ENCODE peak calls at places on chromosomes 6 and 20, in six cellular contexts. One of them, this sample, is unnamed. For H3K4me1, the result is how much of the 10 kb centered on the place peaks cover.

GRCh38 chr6:135170238-135170637 is 10.9 kb upstream of the MYB start:
- DNase-seq in esophagus muscularis mucosa: no peak
- DNase-seq in GM23338: no peak
- DNase-seq in adrenal gland: no peak
- DNase-seq in sigmoid colon: no peak
- DNase-seq in tibial artery: no peak
- DNase-seq in this sample: no peak

GRCh38 chr6:29590218-29590808 is 5.4 kb downstream of the OR2H2 start:
- DNase-seq in adrenal gland: no peak
- DNase-seq in tibial artery: no peak
- DNase-seq in GM23338: no peak
- DNase-seq in esophagus muscularis mucosa: no peak
- DNase-seq in sigmoid colon: no peak
- DNase-seq in this sample: no peak

GRCh38 chr20:2382833-2383232 is 2.1 kb downstream of the TGM6 start:
- DNase-seq in tibial artery: no peak
- DNase-seq in adrenal gland: no peak
- DNase-seq in sigmoid colon: no peak
- DNase-seq in GM23338: no peak
- DNase-seq in esophagus muscularis mucosa: peak
- DNase-seq in this sample: no peak

GRCh38 chr6:16651871-16652270 is 109.4 kb downstream of the ATXN1 start:
- DNase-seq in GM23338: no peak
- DNase-seq in adrenal gland: no peak
- DNase-seq in esophagus muscularis mucosa: no peak
- DNase-seq in sigmoid colon: no peak
- DNase-seq in tibial artery: no peak
- DNase-seq in this sample: no peak

GRCh38 chr20:21622097-21622496 is 83.4 kb upstream of the PAX1 start:
- DNase-seq in esophagus muscularis mucosa: peak
- DNase-seq in adrenal gland: no peak
- DNase-seq in sigmoid colon: no peak
- DNase-seq in GM23338: no peak
- DNase-seq in tibial artery: no peak
- DNase-seq in this sample: no peak

GRCh38 chr6:159110013-159110412 is 59.2 kb upstream of the FNDC1 start:
- DNase-seq in tibial artery: no peak
- DNase-seq in GM23338: peak
- DNase-seq in esophagus muscularis mucosa: no peak
- DNase-seq in adrenal gland: peak
- DNase-seq in sigmoid colon: no peak
- DNase-seq in this sample: peak

GRCh38 chr6:85418059-85418458 is 31.8 kb upstream of the NT5E start:
- DNase-seq in tibial artery: no peak
- DNase-seq in esophagus muscularis mucosa: no peak
- DNase-seq in sigmoid colon: no peak
- DNase-seq in adrenal gland: no peak
- DNase-seq in GM23338: no peak
- DNase-seq in this sample: no peak

GRCh38 chr6:125789167-125789566 is 1.6 kb upstream of the NCOA7 start:
- DNase-seq in GM23338: no peak
- DNase-seq in sigmoid colon: peak
- DNase-seq in tibial artery: peak
- DNase-seq in esophagus muscularis mucosa: no peak
- DNase-seq in adrenal gland: peak
- DNase-seq in this sample: no peak

GRCh38 chr6:167552961-167553360 is 228.1 kb downstream of the TTLL2 start:
- DNase-seq in tibial artery: no peak
- DNase-seq in esophagus muscularis mucosa: no peak
- DNase-seq in sigmoid colon: no peak
- DNase-seq in GM23338: no peak
- DNase-seq in adrenal gland: no peak
- DNase-seq in this sample: no peak

GRCh38 chr20:23446505-23446904 is 6.2 kb downstream of the CST11 start:
- DNase-seq in esophagus muscularis mucosa: no peak
- DNase-seq in GM23338: peak
- DNase-seq in tibial artery: no peak
- DNase-seq in sigmoid colon: no peak
- DNase-seq in adrenal gland: peak
- DNase-seq in this sample: peak

DNA sequence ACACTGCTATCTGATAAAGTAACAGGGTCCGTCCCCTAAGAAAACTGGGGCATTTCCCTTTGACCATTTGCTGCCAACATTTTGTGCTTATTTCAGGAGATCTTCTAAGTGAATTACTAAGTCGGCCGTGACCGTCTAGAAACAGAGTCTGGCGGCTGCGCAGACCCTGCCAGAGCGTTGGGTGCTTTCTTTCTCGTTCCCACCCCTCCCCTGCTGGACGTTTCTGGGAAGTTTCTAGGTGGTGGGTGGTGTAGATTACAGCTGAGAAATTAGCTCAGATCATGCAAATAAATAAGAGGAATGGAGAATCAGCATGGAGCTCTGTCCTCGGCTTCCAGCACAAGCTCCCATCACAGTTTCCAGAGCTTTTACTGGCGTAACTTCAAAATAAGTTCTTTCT is 128.0 kb downstream of the MYLK4 start:
- DNase-seq in GM23338: no peak
- DNase-seq in sigmoid colon: no peak
- DNase-seq in esophagus muscularis mucosa: no peak
- DNase-seq in tibial artery: peak
- DNase-seq in adrenal gland: no peak
- DNase-seq in this sample: no peak
- TF ChIP-seq CTCF in GM23338: peak
- TF ChIP-seq CTCF in sigmoid colon: no peak
- TF ChIP-seq CTCF in esophagus muscularis mucosa: no peak
- TF ChIP-seq CTCF in tibial artery: peak
- TF ChIP-seq CTCF in adrenal gland: no peak
- TF ChIP-seq CTCF in this sample: peak

GRCh38 chr6:57434944-57435343 is 117.5 kb downstream of the PRIM2 start:
- DNase-seq in tibial artery: no peak
- DNase-seq in adrenal gland: no peak
- DNase-seq in esophagus muscularis mucosa: no peak
- DNase-seq in GM23338: no peak
- DNase-seq in sigmoid colon: no peak
- DNase-seq in this sample: no peak
- H3K27ac ChIP-seq in tibial artery: no peak
- H3K27ac ChIP-seq in adrenal gland: no peak
- H3K27ac ChIP-seq in esophagus muscularis mucosa: no peak
- H3K27ac ChIP-seq in GM23338: peak
- H3K27ac ChIP-seq in sigmoid colon: no peak
- H3K27ac ChIP-seq in this sample: no peak

GRCh38 chr20:62361799-62362589 is 5.1 kb downstream of the LAMA5 start:
- DNase-seq in GM23338: peak
- DNase-seq in sigmoid colon: peak
- DNase-seq in adrenal gland: no peak
- DNase-seq in tibial artery: peak
- DNase-seq in esophagus muscularis mucosa: no peak
- DNase-seq in this sample: no peak
- H3K4me1 ChIP-seq in GM23338: under half
- H3K4me1 ChIP-seq in sigmoid colon: under half
- H3K4me1 ChIP-seq in adrenal gland: half or more
- H3K4me1 ChIP-seq in tibial artery: half or more
- H3K4me1 ChIP-seq in esophagus muscularis mucosa: half or more
- H3K4me1 ChIP-seq in this sample: under half

GRCh38 chr6:163710552-163710951 is 296.0 kb downstream of the QKI start:
- DNase-seq in esophagus muscularis mucosa: no peak
- DNase-seq in adrenal gland: no peak
- DNase-seq in GM23338: no peak
- DNase-seq in tibial artery: no peak
- DNase-seq in sigmoid colon: no peak
- DNase-seq in this sample: peak

GRCh38 chr6:163712569-163712966 is 298.1 kb downstream of the QKI start:
- DNase-seq in GM23338: no peak
- DNase-seq in adrenal gland: no peak
- DNase-seq in esophagus muscularis mucosa: no peak
- DNase-seq in tibial artery: no peak
- DNase-seq in sigmoid colon: no peak
- DNase-seq in this sample: no peak

GRCh38 chr6:163711071-163711470 is 296.6 kb downstream of the QKI start:
- DNase-seq in sigmoid colon: no peak
- DNase-seq in esophagus muscularis mucosa: no peak
- DNase-seq in adrenal gland: no peak
- DNase-seq in GM23338: no peak
- DNase-seq in tibial artery: no peak
- DNase-seq in this sample: no peak

GRCh38 chr6:163712981-163713380 is 298.5 kb downstream of the QKI start:
- DNase-seq in esophagus muscularis mucosa: no peak
- DNase-seq in sigmoid colon: no peak
- DNase-seq in adrenal gland: no peak
- DNase-seq in tibial artery: no peak
- DNase-seq in GM23338: no peak
- DNase-seq in this sample: no peak

DNA sequence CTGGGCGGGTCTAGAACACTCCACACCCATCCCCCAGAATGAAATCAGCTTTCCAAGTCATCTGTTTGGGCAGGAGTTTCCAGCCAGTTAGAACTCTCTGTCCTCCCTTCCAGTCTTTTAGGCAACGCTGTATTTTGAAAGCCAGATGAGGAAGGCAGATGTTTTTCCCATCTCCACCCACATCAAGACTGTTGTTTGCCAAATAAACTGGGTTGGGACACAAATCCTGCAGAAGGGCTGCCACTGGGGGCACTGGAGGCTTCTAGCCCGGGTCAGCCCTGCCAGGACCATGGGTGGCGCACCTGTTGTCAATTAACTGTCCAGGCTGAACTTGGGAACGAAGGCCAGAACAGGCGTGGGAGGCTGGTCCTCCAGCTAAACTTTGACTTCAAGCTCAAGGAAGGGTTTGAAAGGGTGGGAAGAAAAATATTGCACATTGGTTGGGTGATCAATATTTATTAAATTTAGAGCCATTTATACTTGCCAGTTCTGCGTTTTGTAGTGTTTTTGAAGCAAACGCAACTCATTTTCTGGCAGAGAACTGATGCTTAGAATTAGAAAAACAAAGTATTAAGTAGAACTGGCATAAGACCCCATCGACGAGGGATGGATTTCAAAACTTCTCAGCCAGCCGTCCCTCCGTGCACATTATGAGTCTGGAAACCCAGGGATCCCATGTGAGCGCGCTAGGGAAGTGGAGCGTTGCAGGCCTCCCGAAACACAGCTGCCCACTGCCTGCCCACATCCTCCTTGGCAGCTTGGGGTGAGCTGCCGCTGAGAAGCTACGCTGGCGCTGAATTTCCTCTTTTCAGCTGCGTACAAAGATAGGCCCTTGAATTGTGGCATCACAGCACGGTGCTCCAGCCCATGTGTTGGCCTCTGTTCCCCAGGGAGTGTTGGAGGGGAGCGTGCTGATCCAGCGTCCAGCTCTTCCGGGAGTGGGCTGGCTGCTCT is 297.4 kb downstream of the QKI start:
- DNase-seq in sigmoid colon: peak
- DNase-seq in esophagus muscularis mucosa: no peak
- DNase-seq in adrenal gland: peak
- DNase-seq in tibial artery: peak
- DNase-seq in GM23338: peak
- DNase-seq in this sample: no peak
- TF ChIP-seq CTCF in sigmoid colon: no peak
- TF ChIP-seq CTCF in esophagus muscularis mucosa: peak
- TF ChIP-seq CTCF in adrenal gland: no peak
- TF ChIP-seq CTCF in tibial artery: no peak
- TF ChIP-seq CTCF in GM23338: peak
- TF ChIP-seq CTCF in this sample: no peak

GRCh38 chr20:35303382-35303734 is 11.1 kb upstream of the FAM83C start:
- DNase-seq in tibial artery: no peak
- DNase-seq in GM23338: no peak
- DNase-seq in sigmoid colon: no peak
- DNase-seq in esophagus muscularis mucosa: no peak
- DNase-seq in adrenal gland: no peak
- DNase-seq in this sample: no peak
- H3K27ac ChIP-seq in tibial artery: no peak
- H3K27ac ChIP-seq in GM23338: no peak
- H3K27ac ChIP-seq in sigmoid colon: peak
- H3K27ac ChIP-seq in esophagus muscularis mucosa: no peak
- H3K27ac ChIP-seq in adrenal gland: no peak
- H3K27ac ChIP-seq in this sample: no peak

GRCh38 chr20:62378215-62378614 is 8.7 kb upstream of the RPS21 start:
- DNase-seq in adrenal gland: no peak
- DNase-seq in tibial artery: no peak
- DNase-seq in esophagus muscularis mucosa: no peak
- DNase-seq in GM23338: no peak
- DNase-seq in sigmoid colon: no peak
- DNase-seq in this sample: no peak

GRCh38 chr20:62374431-62375152 is 7.5 kb upstream of the LAMA5 start:
- DNase-seq in tibial artery: no peak
- DNase-seq in GM23338: no peak
- DNase-seq in adrenal gland: no peak
- DNase-seq in sigmoid colon: no peak
- DNase-seq in esophagus muscularis mucosa: no peak
- DNase-seq in this sample: no peak

GRCh38 chr20:62376112-62377063 is 9.3 kb upstream of the LAMA5 start:
- DNase-seq in tibial artery: peak
- DNase-seq in adrenal gland: peak
- DNase-seq in GM23338: peak
- DNase-seq in esophagus muscularis mucosa: no peak
- DNase-seq in sigmoid colon: peak
- DNase-seq in this sample: peak

GRCh38 chr20:62377064-62377461 is 9.8 kb upstream of the RPS21 start:
- DNase-seq in GM23338: no peak
- DNase-seq in adrenal gland: no peak
- DNase-seq in tibial artery: no peak
- DNase-seq in sigmoid colon: no peak
- DNase-seq in esophagus muscularis mucosa: no peak
- DNase-seq in this sample: no peak

GRCh38 chr20:62377615-62378085 is 9.3 kb upstream of the RPS21 start:
- DNase-seq in tibial artery: peak
- DNase-seq in GM23338: no peak
- DNase-seq in esophagus muscularis mucosa: no peak
- DNase-seq in sigmoid colon: peak
- DNase-seq in adrenal gland: no peak
- DNase-seq in this sample: no peak
- H3K4me1 ChIP-seq in tibial artery: half or more
- H3K4me1 ChIP-seq in GM23338: under half
- H3K4me1 ChIP-seq in esophagus muscularis mucosa: half or more
- H3K4me1 ChIP-seq in sigmoid colon: under half
- H3K4me1 ChIP-seq in adrenal gland: under half
- H3K4me1 ChIP-seq in this sample: under half

GRCh38 chr6:146050168-146050567 is 21.3 kb downstream of the GRM1 start:
- DNase-seq in GM23338: no peak
- DNase-seq in adrenal gland: no peak
- DNase-seq in sigmoid colon: no peak
- DNase-seq in esophagus muscularis mucosa: no peak
- DNase-seq in tibial artery: no peak
- DNase-seq in this sample: no peak
- TF ChIP-seq CTCF in GM23338: peak
- TF ChIP-seq CTCF in adrenal gland: no peak
- TF ChIP-seq CTCF in sigmoid colon: no peak
- TF ChIP-seq CTCF in esophagus muscularis mucosa: no peak
- TF ChIP-seq CTCF in tibial artery: no peak
- TF ChIP-seq CTCF in this sample: no peak